ENCODE peak calls at places on chromosome 1, in six cellular contexts. Q is effector memory CD8-positive, alpha-beta T cell; N is T-helper 2 cell; C is substantia nigra; S is T-helper 1 cell; J is ELF-1. A is an unnamed sample.

GRCh38 chr1:167401260-167401873 is 117.0 kb downstream of the CD247 start:
- DNase-seq in Q (peak; percentile 44), J (peak; percentile 55), S (peak; percentile 32), C (no peak), N (no peak), A (peak; percentile 14)

GRCh38 chr1:177190308-177190970 is 19.7 kb downstream of the BRINP2 start:
- DNase-seq in Q (no peak), N (no peak), S (no peak), C (no peak), J (no peak), A (no peak)

GRCh38 chr1:74763714-74764301 is 30.9 kb downstream of the TYW3 start:
- DNase-seq in N (no peak), S (no peak), Q (no peak), C (no peak), J (no peak), A (no peak)

GRCh38 chr1:11733351-11733750 is 2.6 kb upstream of the AGTRAP start:
- DNase-seq in S (no peak), J (no peak), Q (no peak), N (no peak), C (no peak), A (no peak)

GRCh38 chr1:181640959-181641358 is 157.6 kb downstream of the CACNA1E start:
- DNase-seq in C (no peak), J (no peak), N (no peak), S (no peak), Q (no peak), A (no peak)

GRCh38 chr1:205248793-205249601 is 21.3 kb downstream of the TMCC2 start:
- DNase-seq in Q (no peak), N (no peak), S (no peak), C (peak; percentile 71), J (no peak), A (no peak)

GRCh38 chr1:60727553-60727952 is 354.8 kb upstream of the NFIA start:
- DNase-seq in Q (no peak), C (no peak), N (no peak), S (no peak), J (peak; percentile 94), A (no peak)

GRCh38 chr1:216434232-216434631 is 11.0 kb upstream of the USH2A start:
- DNase-seq in Q (no peak), J (no peak), S (no peak), C (no peak), N (no peak), A (no peak)

GRCh38 chr1:209207126-209207700 is 376.3 kb upstream of the CAMK1G start:
- DNase-seq in C (no peak), Q (no peak), N (no peak), S (no peak), J (no peak), A (no peak)

GRCh38 chr1:86429830-86430229 is 5.9 kb downstream of the CLCA2 start:
- DNase-seq in J (no peak), N (no peak), Q (no peak), S (no peak), C (no peak), A (no peak)

GRCh38 chr1:52002038-52002917 is 11.8 kb upstream of the RAB3B start:
- DNase-seq in N (no peak), Q (peak; percentile 74), C (no peak), S (peak; percentile 40), J (peak; percentile 87), A (no peak)

GRCh38 chr1:162285149-162285561 is 91.5 kb downstream of the SPATA46 start:
- DNase-seq in S (no peak), J (no peak), N (no peak), C (no peak), Q (no peak), A (no peak)

GRCh38 chr1:29121516-29121937 is 2.2 kb downstream of the TMEM200B start:
- DNase-seq in J (no peak), N (no peak), Q (peak; percentile 5), S (no peak), C (no peak), A (no peak)

GRCh38 chr1:228104526-228105251 is 1.6 kb upstream of the C1orf35 start:
- DNase-seq in C (no peak), Q (no peak), N (no peak), J (peak; percentile 37), S (no peak), A (no peak)

GRCh38 chr1:27356628-27357280 is 10.0 kb downstream of the MAP3K6 start:
- DNase-seq in Q (peak; percentile 60), S (no peak), N (no peak), C (no peak), J (peak; percentile 53), A (peak; percentile 37)

GRCh38 chr1:178124115-178124514 is 30.2 kb downstream of the RASAL2 start:
- DNase-seq in Q (no peak), C (no peak), N (no peak), J (peak; percentile 23), S (no peak), A (no peak)

GRCh38 chr1:194342484-194343262 is 1156.3 kb upstream of the B3GALT2 start:
- DNase-seq in J (peak; percentile 14), C (no peak), Q (no peak), N (no peak), S (no peak), A (no peak)

A was measured in T-helper 22 cell.